ENCODE peak calls at places on chromosomes 6 and 20, in four cellular contexts. J, V, L and G are unnamed samples.

GRCh38 chr6:101545171-101545570 is 151.7 kb downstream of the GRIK2 start:
- DNase-seq in J (no peak), V (no peak), L (no peak), G (no peak)

GRCh38 chr6:68364276-68364785 is 270.8 kb upstream of the ADGRB3 start:
- DNase-seq in L (no peak), V (no peak), J (no peak), G (no peak)

GRCh38 chr6:20933057-20933792 is 399.0 kb downstream of the CDKAL1 start:
- DNase-seq in V (no peak), J (no peak), L (no peak), G (no peak)

GRCh38 chr20:50403565-50404418 is 106.4 kb upstream of the PTPN1 start:
- DNase-seq in L (no peak), V (no peak), J (no peak), G (no peak)

GRCh38 chr6:17276766-17277165 is 4.4 kb upstream of the RBM24 start:
- DNase-seq in L (no peak), J (no peak), V (no peak), G (no peak)

GRCh38 chr20:48734104-48734749 is 93.6 kb downstream of the PREX1 start:
- DNase-seq in J (no peak), V (peak), L (no peak), G (no peak)

GRCh38 chr20:43901296-43901695 is 13.4 kb upstream of the TOX2 start:
- DNase-seq in J (no peak), V (no peak), L (no peak), G (no peak)

GRCh38 chr20:55469074-55469473 is 536.2 kb downstream of the CBLN4 start:
- DNase-seq in L (no peak), V (no peak), J (no peak), G (no peak)

GRCh38 chr20:50279988-50280850 is 89.6 kb downstream of the CEBPB start:
- DNase-seq in V (no peak), J (no peak), L (no peak), G (no peak)

GRCh38 chr6:42140051-42140450 is 2.4 kb downstream of the C6orf132 start:
- DNase-seq in L (no peak), V (no peak), J (no peak), G (no peak)

DNA sequence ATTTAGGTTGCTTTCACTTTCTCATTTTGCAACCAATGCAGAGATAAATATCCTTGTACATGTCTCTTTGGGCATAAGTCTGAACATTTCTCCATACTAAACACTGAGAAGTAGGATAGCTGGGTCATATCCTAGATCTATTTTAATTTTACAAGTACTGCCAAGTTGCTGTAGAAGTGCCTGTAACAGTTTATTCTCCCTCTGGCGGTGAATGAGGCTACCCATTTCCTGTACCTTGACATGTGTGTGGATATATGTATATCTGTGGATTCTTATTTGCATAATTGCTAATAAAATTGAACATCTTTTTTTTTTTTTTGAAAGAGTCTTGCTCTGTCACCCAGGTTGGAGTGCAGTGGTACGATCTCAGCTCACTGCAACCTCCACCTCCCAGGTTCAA is 48.0 kb upstream of the PNRC1 start:
- DNase-seq in J (no peak), V (no peak), L (no peak), G (no peak)
- TF ChIP-seq CTCF in J (no peak), V (peak), L (no peak), G (no peak)

GRCh38 chr6:113967777-113968176 is 3.2 kb downstream of the HDAC2 start:
- DNase-seq in J (no peak), L (no peak), V (no peak), G (no peak)

GRCh38 chr6:113969888-113970807 is 800 bp downstream of the HDAC2 start:
- DNase-seq in V (peak), J (no peak), L (peak), G (no peak)

GRCh38 chr6:113971786-113972185 is 838 bp upstream of the HDAC2 start:
- DNase-seq in L (no peak), J (no peak), V (no peak), G (no peak)

GRCh38 chr6:113970808-113971676 is at the start of gene HDAC2:
- DNase-seq in V (peak), L (peak), J (peak), G (no peak)

GRCh38 chr6:113968472-113968871 is 2.5 kb downstream of the HDAC2 start:
- DNase-seq in V (no peak), L (no peak), J (no peak), G (no peak)
- H3K4me3 ChIP-seq in V (no peak), L (no peak), J (peak), G (peak)

GRCh38 chr20:63580796-63581461 is 6.9 kb upstream of the HELZ2 start:
- DNase-seq in J (no peak), L (peak), V (peak), G (peak)
- TF ChIP-seq CTCF in J (peak), L (no peak), V (no peak), G (peak)

GRCh38 chr6:144395014-144395413 is 109.9 kb downstream of the UTRN start:
- DNase-seq in J (no peak), V (no peak), L (no peak), G (no peak)

GRCh38 chr6:144397141-144397540 is 112.0 kb downstream of the UTRN start:
- DNase-seq in L (no peak), V (no peak), J (no peak), G (no peak)

GRCh38 chr6:144394209-144394608 is 109.1 kb downstream of the UTRN start:
- DNase-seq in J (no peak), L (no peak), V (no peak), G (no peak)

GRCh38 chr6:144400321-144400720 is 115.2 kb downstream of the UTRN start:
- DNase-seq in J (no peak), V (no peak), L (no peak), G (no peak)

GRCh38 chr6:144395835-144396234 is 110.7 kb downstream of the UTRN start:
- DNase-seq in L (no peak), V (no peak), J (no peak), G (no peak)
- H3K4me3 ChIP-seq in L (no peak), V (no peak), J (no peak), G (no peak)

GRCh38 chr6:160042788-160043301 is 74.0 kb downstream of the IGF2R start:
- DNase-seq in V (no peak), L (no peak), J (no peak), G (no peak)
- TF ChIP-seq CTCF in V (no peak), L (no peak), J (no peak), G (no peak)